ENCODE peak calls at places on chromosomes 6 and 20, in six cellular contexts. N is tibial nerve, P is ovary, Q is endodermal cell, B is right lobe of liver, T is Caco-2. X is an unnamed sample.

GRCh38 chr20:14361509-14362179 is 24.2 kb upstream of the FLRT3 start:
- DNase-seq in N (no peak), P (no peak), Q (no peak), B (no peak), T (no peak), X (peak; percentile 87)

GRCh38 chr6:127207591-127208120 is 59.0 kb upstream of the RNF146 start:
- DNase-seq in N (no peak), P (no peak), Q (no peak), B (no peak), T (no peak), X (no peak)

GRCh38 chr20:21235713-21236445 is 67.3 kb upstream of the XRN2 start:
- DNase-seq in N (no peak), P (peak; percentile 42), Q (peak; percentile 86), B (peak; percentile 63), T (peak; percentile 75), X (peak; percentile 54)

GRCh38 chr6:18861182-18861581 is 474.0 kb downstream of the RNF144B start:
- DNase-seq in N (no peak), P (no peak), Q (no peak), B (no peak), T (no peak), X (no peak)

GRCh38 chr6:45538636-45539035 is 160.9 kb upstream of the SUPT3H start:
- DNase-seq in N (peak; percentile 76), P (no peak), Q (no peak), B (no peak), T (no peak), X (no peak)

GRCh38 chr20:47998736-47999135 is 213.5 kb upstream of the SULF2 start:
- DNase-seq in N (no peak), P (no peak), Q (no peak), B (no peak), T (no peak), X (no peak)

GRCh38 chr6:34154668-34155447 is 9.0 kb upstream of the GRM4 start:
- DNase-seq in N (no peak), P (peak; percentile 61), Q (peak; percentile 94), B (peak; percentile 49), T (peak; percentile 81), X (peak; percentile 18)

GRCh38 chr20:33568378-33569289 is 78.7 kb downstream of the CBFA2T2 start:
- DNase-seq in N (no peak), P (no peak), Q (peak; percentile 87), B (no peak), T (no peak), X (peak; percentile 32)

GRCh38 chr6:87407896-87408720 is at the start of gene CFAP206:
- DNase-seq in N (peak; percentile 50), P (peak; percentile 84), Q (peak; percentile 93), B (peak; percentile 87), T (peak; percentile 84), X (peak; percentile 86)

GRCh38 chr6:13331516-13332348 is 3.4 kb upstream of the TBC1D7 start:
- DNase-seq in N (no peak), P (no peak), Q (peak; percentile 43), B (no peak), T (peak; percentile 31), X (peak; percentile 42)

GRCh38 chr20:44745560-44746366 is at the start of gene KCNK15:
- DNase-seq in N (no peak), P (peak; percentile 77), Q (peak; percentile 77), B (peak; percentile 44), T (peak; percentile 74), X (peak; percentile 18)

GRCh38 chr6:5851261-5851757 is 155.4 kb downstream of the NRN1 start:
- DNase-seq in N (no peak), P (no peak), Q (peak; percentile 93), B (peak; percentile 43), T (no peak), X (peak; percentile 74)

GRCh38 chr6:118263929-118264486 is 284.1 kb upstream of the PLN start:
- DNase-seq in N (no peak), P (no peak), Q (peak; percentile 75), B (no peak), T (peak; percentile 17), X (no peak)

GRCh38 chr6:105443941-105444340 is 41.1 kb upstream of the PREP start:
- DNase-seq in N (no peak), P (no peak), Q (no peak), B (no peak), T (no peak), X (no peak)

GRCh38 chr6:26521485-26522391 is 16.4 kb upstream of the HMGN4 start:
- DNase-seq in N (peak; percentile 53), P (peak; percentile 82), Q (peak; percentile 93), B (peak; percentile 78), T (peak; percentile 92), X (peak; percentile 80)

GRCh38 chr6:1527098-1527497 is 82.6 kb upstream of the FOXC1 start:
- DNase-seq in N (peak; percentile 61), P (peak; percentile 40), Q (peak; percentile 75), B (no peak), T (no peak), X (peak; percentile 14)

GRCh38 chr6:145428656-145429173 is 306.6 kb downstream of the EPM2A start:
- DNase-seq in N (no peak), P (no peak), Q (no peak), B (no peak), T (no peak), X (no peak)

GRCh38 chr6:130587778-130588520 is 222.1 kb downstream of the TMEM200A start:
- DNase-seq in N (no peak), P (no peak), Q (no peak), B (no peak), T (no peak), X (no peak)

GRCh38 chr6:135159531-135159930 is 21.6 kb upstream of the MYB start:
- DNase-seq in N (no peak), P (no peak), Q (no peak), B (no peak), T (no peak), X (no peak)

GRCh38 chr6:28603920-28604319 is 78.2 kb downstream of the GPX5 start:
- DNase-seq in N (no peak), P (no peak), Q (peak; percentile 68), B (no peak), T (no peak), X (no peak)

DNA sequence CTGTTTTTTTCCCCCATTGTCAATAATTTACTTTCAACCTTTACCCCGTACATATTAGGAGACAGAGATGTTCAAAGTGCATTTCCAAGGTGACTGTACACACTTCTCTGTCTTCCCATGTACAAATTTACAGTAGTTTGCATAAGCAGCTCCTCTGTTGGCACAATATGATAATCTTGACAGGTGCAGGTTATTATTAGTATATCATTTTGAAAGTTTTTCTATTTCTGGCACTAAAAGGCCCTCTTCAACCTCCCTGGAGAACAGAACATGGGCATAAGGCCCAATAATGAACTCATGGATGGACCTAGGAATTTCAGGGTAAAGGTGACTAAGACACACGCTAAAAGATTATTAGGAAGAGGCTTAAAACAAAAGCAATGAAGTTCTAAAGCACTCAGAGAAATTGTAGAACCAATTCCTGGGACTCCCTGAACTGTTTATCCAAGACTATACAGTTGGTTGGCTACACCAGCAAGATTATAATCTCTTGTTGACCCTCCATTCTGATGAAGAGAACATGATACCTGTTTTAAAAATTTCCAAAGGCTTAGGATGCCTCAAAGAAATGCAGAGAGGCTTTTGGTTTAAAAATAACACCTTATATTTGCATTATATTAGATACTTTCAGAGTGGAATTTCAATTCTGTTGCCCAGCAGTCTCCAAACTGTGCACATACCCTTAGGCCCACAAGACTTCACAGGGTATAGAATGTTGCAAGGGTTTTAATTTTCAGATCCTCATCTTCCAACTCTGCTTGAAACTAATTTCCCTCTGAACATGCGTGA is 1.1 kb downstream of the AIG1 start:
- DNase-seq in N (no peak), P (no peak), Q (no peak), B (no peak), T (no peak), X (peak; percentile 73)
- H3K4me3 ChIP-seq in N (peak overlapping the region; percentile 81), P (no peak overlapping the region), Q (no peak overlapping the region), B (peak overlapping the region; percentile 75), T (peak overlapping the region; percentile 91), X (no peak overlapping the region)

GRCh38 chr6:85676086-85676729 is 33.5 kb upstream of the SYNCRIP start:
- DNase-seq in N (no peak), P (no peak), Q (no peak), B (no peak), T (no peak), X (no peak)
- H3K4me3 ChIP-seq in N (peak overlapping the region; percentile 85), P (peak overlapping the region; percentile 90), Q (peak overlapping the region; percentile 96), B (peak overlapping the region; percentile 81), T (peak overlapping the region; percentile 89), X (peak overlapping the region; percentile 84)

GRCh38 chr6:11021003-11021402 is 23.1 kb downstream of the ELOVL2 start:
- DNase-seq in N (no peak), P (no peak), Q (no peak), B (no peak), T (no peak), X (no peak)

GRCh38 chr6:11021714-11022113 is 22.4 kb downstream of the ELOVL2 start:
- DNase-seq in N (no peak), P (no peak), Q (peak; percentile 59), B (no peak), T (no peak), X (no peak)

GRCh38 chr6:11025094-11025493 is 19.0 kb downstream of the ELOVL2 start:
- DNase-seq in N (no peak), P (no peak), Q (no peak), B (no peak), T (no peak), X (no peak)

GRCh38 chr6:11025911-11026635 is 18.0 kb downstream of the ELOVL2 start:
- DNase-seq in N (no peak), P (no peak), Q (peak; percentile 73), B (no peak), T (no peak), X (no peak)

DNA sequence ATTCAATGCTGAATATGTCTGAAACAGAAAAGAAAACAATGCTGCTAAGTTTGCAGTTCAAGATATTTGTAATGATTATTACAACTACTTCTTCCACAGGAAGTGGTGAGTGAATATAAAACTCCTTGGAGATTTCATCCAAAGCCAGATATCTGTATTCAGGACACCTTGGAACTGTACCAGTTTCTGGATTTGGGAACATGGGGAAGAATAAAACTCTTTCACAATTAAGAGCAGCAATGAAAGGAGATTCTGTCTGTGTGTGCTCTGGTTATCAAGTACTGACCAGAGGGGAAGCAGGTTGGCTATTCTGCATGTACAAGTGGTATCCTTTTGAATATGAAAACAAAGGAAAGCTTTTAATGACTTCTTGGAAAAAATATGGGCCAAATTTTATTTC is 21.1 kb downstream of the ELOVL2 start:
- DNase-seq in N (no peak), P (no peak), Q (no peak), B (no peak), T (no peak), X (no peak)
- H3K4me3 ChIP-seq in N (no peak overlapping the region), P (no peak overlapping the region), Q (no peak overlapping the region), B (no peak overlapping the region), T (no peak overlapping the region), X (no peak overlapping the region)

DNA sequence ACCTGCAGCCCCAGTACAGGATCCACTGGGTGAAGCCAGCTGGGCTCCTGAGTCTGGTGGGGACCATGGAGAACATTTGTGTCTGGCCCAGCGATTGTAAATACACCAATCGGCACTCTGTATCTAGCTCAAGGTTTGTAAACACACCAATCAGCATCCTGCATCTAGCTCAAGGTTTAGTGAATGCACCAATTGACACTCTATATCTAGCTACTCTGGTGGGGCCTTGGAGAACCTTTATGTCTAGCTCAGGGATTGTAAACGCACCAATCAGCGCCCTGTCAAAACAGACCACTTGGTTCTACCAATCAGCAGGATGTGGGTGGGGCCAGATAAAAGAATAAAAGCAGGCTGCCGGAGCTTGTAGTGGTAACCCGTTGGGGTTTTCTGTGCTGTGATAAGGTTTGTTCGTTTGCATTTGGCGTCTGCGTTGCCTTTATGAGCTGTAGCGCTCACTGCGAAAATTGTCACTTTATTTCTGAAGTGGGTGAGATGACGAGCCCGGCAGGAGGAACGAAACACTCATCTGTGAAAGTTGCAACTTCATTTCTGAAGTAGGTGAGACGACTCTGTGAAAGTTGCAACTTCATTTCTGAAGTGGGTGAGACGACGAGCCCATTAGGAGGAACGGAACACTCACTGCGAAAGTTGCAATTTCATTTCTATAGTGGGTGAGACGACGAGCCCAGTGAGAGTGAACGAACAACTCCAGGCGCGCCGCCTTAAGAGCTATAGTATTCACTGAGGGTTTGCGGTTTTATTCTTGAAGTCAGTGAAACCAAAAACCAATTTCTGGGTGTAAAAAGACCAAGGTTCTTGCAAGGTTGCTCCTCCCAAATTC is 31.1 kb downstream of the SERPINB6 start:
- DNase-seq in N (no peak), P (no peak), Q (peak; percentile 52), B (no peak), T (no peak), X (peak; percentile 39)
- H3K4me3 ChIP-seq in N (peak overlapping the region; percentile 29), P (no peak overlapping the region), Q (no peak overlapping the region), B (no peak overlapping the region), T (no peak overlapping the region), X (no peak overlapping the region)

X was measured in small intestine.